ENCODE peak calls at places on chromosomes 6 and 20, in seven cellular contexts. One of them, this sample, is unnamed.

GRCh38 chr6:152299336-152299735 is 337.8 kb downstream of the SYNE1 start:
- DNase-seq in HepG2: no peak
- DNase-seq in SK-N-SH: no peak
- DNase-seq in T47D: no peak
- DNase-seq in GM12878: no peak
- DNase-seq in K562: no peak
- DNase-seq in H1: no peak
- DNase-seq in this sample: no peak

GRCh38 chr6:161198176-161198575 is 75.7 kb downstream of the AGPAT4 start:
- DNase-seq in T47D: peak
- DNase-seq in SK-N-SH: no peak
- DNase-seq in GM12878: no peak
- DNase-seq in HepG2: no peak
- DNase-seq in K562: no peak
- DNase-seq in H1: no peak
- DNase-seq in this sample: no peak

GRCh38 chr6:36376183-36376582 is 11.3 kb downstream of the ETV7 start:
- DNase-seq in H1: no peak
- DNase-seq in K562: no peak
- DNase-seq in T47D: no peak
- DNase-seq in SK-N-SH: no peak
- DNase-seq in GM12878: no peak
- DNase-seq in HepG2: no peak
- DNase-seq in this sample: no peak

GRCh38 chr20:51860015-51860882 is 57.9 kb upstream of the SALL4 start:
- DNase-seq in GM12878: no peak
- DNase-seq in HepG2: no peak
- DNase-seq in T47D: no peak
- DNase-seq in K562: no peak
- DNase-seq in SK-N-SH: no peak
- DNase-seq in H1: no peak
- DNase-seq in this sample: no peak

GRCh38 chr6:48615041-48615440 is 504.0 kb upstream of the PTCHD4 start:
- DNase-seq in SK-N-SH: no peak
- DNase-seq in K562: no peak
- DNase-seq in HepG2: no peak
- DNase-seq in H1: no peak
- DNase-seq in GM12878: no peak
- DNase-seq in T47D: no peak
- DNase-seq in this sample: no peak

GRCh38 chr20:61508301-61508700 is 256.2 kb downstream of the CDH4 start:
- DNase-seq in K562: no peak
- DNase-seq in H1: no peak
- DNase-seq in SK-N-SH: no peak
- DNase-seq in HepG2: no peak
- DNase-seq in GM12878: no peak
- DNase-seq in T47D: no peak
- DNase-seq in this sample: no peak

GRCh38 chr6:16731503-16732018 is 29.7 kb downstream of the ATXN1 start:
- DNase-seq in K562: no peak
- DNase-seq in GM12878: peak
- DNase-seq in H1: no peak
- DNase-seq in T47D: no peak
- DNase-seq in HepG2: no peak
- DNase-seq in SK-N-SH: no peak
- DNase-seq in this sample: no peak

GRCh38 chr6:167855825-167856425 is 29.2 kb downstream of the AFDN start:
- DNase-seq in HepG2: peak
- DNase-seq in SK-N-SH: no peak
- DNase-seq in GM12878: no peak
- DNase-seq in K562: peak
- DNase-seq in T47D: no peak
- DNase-seq in H1: no peak
- DNase-seq in this sample: peak

GRCh38 chr6:11848252-11848651 is 69.6 kb upstream of the ADTRP start:
- DNase-seq in GM12878: no peak
- DNase-seq in K562: no peak
- DNase-seq in HepG2: no peak
- DNase-seq in T47D: no peak
- DNase-seq in SK-N-SH: no peak
- DNase-seq in H1: no peak
- DNase-seq in this sample: no peak

GRCh38 chr6:82705579-82705978 is 342.0 kb downstream of the TPBG start:
- DNase-seq in HepG2: no peak
- DNase-seq in GM12878: no peak
- DNase-seq in SK-N-SH: no peak
- DNase-seq in T47D: no peak
- DNase-seq in H1: no peak
- DNase-seq in K562: no peak
- DNase-seq in this sample: no peak

GRCh38 chr6:44265843-44266233 is 487 bp upstream of the NFKBIE start:
- DNase-seq in GM12878: no peak
- DNase-seq in T47D: no peak
- DNase-seq in SK-N-SH: no peak
- DNase-seq in K562: no peak
- DNase-seq in HepG2: no peak
- DNase-seq in H1: no peak
- DNase-seq in this sample: no peak

GRCh38 chr6:143772662-143773061 is 70.5 kb upstream of the LTV1 start:
- DNase-seq in GM12878: no peak
- DNase-seq in K562: no peak
- DNase-seq in H1: no peak
- DNase-seq in T47D: no peak
- DNase-seq in HepG2: no peak
- DNase-seq in SK-N-SH: no peak
- DNase-seq in this sample: no peak

GRCh38 chr6:143772110-143772509 is 71.0 kb upstream of the LTV1 start:
- DNase-seq in SK-N-SH: no peak
- DNase-seq in T47D: no peak
- DNase-seq in GM12878: no peak
- DNase-seq in HepG2: no peak
- DNase-seq in H1: no peak
- DNase-seq in K562: no peak
- DNase-seq in this sample: no peak

GRCh38 chr6:143774347-143774746 is 68.8 kb upstream of the LTV1 start:
- DNase-seq in GM12878: no peak
- DNase-seq in T47D: peak
- DNase-seq in K562: no peak
- DNase-seq in SK-N-SH: no peak
- DNase-seq in HepG2: no peak
- DNase-seq in H1: no peak
- DNase-seq in this sample: no peak

GRCh38 chr6:143773503-143773902 is 69.6 kb upstream of the LTV1 start:
- DNase-seq in SK-N-SH: no peak
- DNase-seq in T47D: no peak
- DNase-seq in K562: no peak
- DNase-seq in H1: no peak
- DNase-seq in GM12878: no peak
- DNase-seq in HepG2: no peak
- DNase-seq in this sample: no peak

GRCh38 chr6:143775326-143775725 is 67.8 kb upstream of the LTV1 start:
- DNase-seq in T47D: no peak
- DNase-seq in GM12878: no peak
- DNase-seq in H1: no peak
- DNase-seq in SK-N-SH: no peak
- DNase-seq in K562: no peak
- DNase-seq in HepG2: no peak
- DNase-seq in this sample: no peak
- TF ChIP-seq JUND in T47D: no peak
- TF ChIP-seq JUND in GM12878: no peak
- TF ChIP-seq JUND in H1: no peak
- TF ChIP-seq JUND in SK-N-SH: no peak
- TF ChIP-seq JUND in K562: no peak
- TF ChIP-seq JUND in HepG2: no peak
- TF ChIP-seq JUND in this sample: no peak

GRCh38 chr20:1982666-1983065 is 11.2 kb downstream of the PDYN start:
- DNase-seq in K562: no peak
- DNase-seq in H1: no peak
- DNase-seq in SK-N-SH: no peak
- DNase-seq in GM12878: no peak
- DNase-seq in HepG2: no peak
- DNase-seq in T47D: no peak
- DNase-seq in this sample: no peak

GRCh38 chr20:1983311-1983710 is 10.5 kb downstream of the PDYN start:
- DNase-seq in HepG2: no peak
- DNase-seq in GM12878: no peak
- DNase-seq in K562: no peak
- DNase-seq in T47D: no peak
- DNase-seq in H1: no peak
- DNase-seq in SK-N-SH: no peak
- DNase-seq in this sample: no peak

GRCh38 chr20:1992359-1992758 is 1.5 kb downstream of the PDYN start:
- DNase-seq in H1: no peak
- DNase-seq in GM12878: no peak
- DNase-seq in K562: no peak
- DNase-seq in T47D: no peak
- DNase-seq in HepG2: no peak
- DNase-seq in SK-N-SH: no peak
- DNase-seq in this sample: no peak

GRCh38 chr20:1987826-1988225 is 6.0 kb downstream of the PDYN start:
- DNase-seq in SK-N-SH: no peak
- DNase-seq in H1: no peak
- DNase-seq in T47D: no peak
- DNase-seq in K562: no peak
- DNase-seq in GM12878: no peak
- DNase-seq in HepG2: no peak
- DNase-seq in this sample: no peak
- TF ChIP-seq JUND in SK-N-SH: no peak
- TF ChIP-seq JUND in H1: no peak
- TF ChIP-seq JUND in T47D: no peak
- TF ChIP-seq JUND in K562: no peak
- TF ChIP-seq JUND in GM12878: no peak
- TF ChIP-seq JUND in HepG2: no peak
- TF ChIP-seq JUND in this sample: no peak

DNA sequence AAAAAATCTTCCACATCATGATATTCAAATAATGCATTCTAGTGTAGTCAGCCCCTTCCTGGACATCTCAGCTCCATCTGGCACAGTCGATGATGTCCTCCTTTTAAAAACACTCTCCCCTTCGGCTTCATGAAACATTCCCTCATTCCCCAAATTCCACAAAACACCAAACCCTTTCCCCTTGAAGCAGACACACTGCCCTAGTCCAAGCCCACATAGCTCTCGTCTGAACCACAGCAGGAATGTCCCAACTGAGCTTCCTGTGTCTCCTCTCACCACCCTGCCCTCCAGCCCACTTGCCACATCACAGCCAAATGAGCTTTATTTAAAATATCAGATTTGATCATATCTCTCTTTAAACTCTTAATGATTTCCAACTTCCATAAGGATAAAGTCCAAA is 106.4 kb upstream of the CARMIL1 start:
- DNase-seq in GM12878: no peak
- DNase-seq in T47D: no peak
- DNase-seq in HepG2: no peak
- DNase-seq in H1: peak
- DNase-seq in SK-N-SH: no peak
- DNase-seq in K562: no peak
- DNase-seq in this sample: no peak
- TF ChIP-seq JUND in GM12878: no peak
- TF ChIP-seq JUND in T47D: no peak
- TF ChIP-seq JUND in HepG2: no peak
- TF ChIP-seq JUND in H1: no peak
- TF ChIP-seq JUND in SK-N-SH: peak
- TF ChIP-seq JUND in K562: no peak
- TF ChIP-seq JUND in this sample: no peak

DNA sequence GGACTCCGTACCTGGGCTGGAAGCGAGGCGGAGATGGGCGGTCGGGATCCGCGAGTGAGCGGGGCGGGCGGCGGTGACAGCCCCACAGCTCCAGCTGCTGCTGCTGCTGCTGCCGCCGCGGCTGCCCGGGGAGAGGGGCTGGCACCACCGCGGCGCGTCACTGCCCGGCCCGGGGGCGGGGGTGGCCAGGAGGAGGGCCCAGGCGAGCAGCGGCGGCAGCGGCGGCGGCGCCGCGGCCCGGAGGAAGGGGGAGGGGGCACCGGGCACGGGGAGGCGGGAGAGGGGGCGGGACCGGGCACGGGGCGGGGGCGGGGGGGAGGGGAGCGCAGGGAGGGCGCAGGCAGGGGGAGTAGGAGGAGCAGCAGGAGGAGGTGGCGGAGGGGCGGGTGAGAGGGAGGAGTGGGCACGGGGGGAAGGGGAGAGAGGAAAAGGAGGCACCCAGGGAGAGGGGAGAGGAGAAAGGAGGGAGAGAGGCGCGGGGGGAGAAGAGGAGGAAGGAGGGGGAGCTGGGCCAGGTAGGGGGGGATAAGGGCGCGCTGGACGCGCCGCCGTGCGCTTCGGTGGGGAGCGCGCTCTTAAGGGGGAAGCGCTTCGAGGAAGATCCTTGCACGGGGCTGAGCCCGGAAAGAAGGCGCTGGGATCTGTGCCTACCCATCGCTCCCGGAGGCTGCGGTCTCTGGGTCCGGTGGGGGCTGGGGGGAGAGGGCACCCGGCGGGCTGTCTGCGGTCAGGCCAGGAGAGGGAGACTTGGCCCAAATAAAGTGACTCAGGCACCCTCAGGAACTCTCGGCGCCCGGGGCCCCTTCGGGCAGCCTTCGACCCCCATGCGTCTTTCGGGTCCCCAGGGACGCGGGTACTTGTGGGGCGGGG is 101.5 kb downstream of the NOL4L start:
- DNase-seq in HepG2: peak
- DNase-seq in GM12878: no peak
- DNase-seq in H1: no peak
- DNase-seq in T47D: peak
- DNase-seq in SK-N-SH: peak
- DNase-seq in K562: no peak
- DNase-seq in this sample: peak
- TF ChIP-seq JUND in HepG2: no peak
- TF ChIP-seq JUND in GM12878: no peak
- TF ChIP-seq JUND in H1: no peak
- TF ChIP-seq JUND in T47D: no peak
- TF ChIP-seq JUND in SK-N-SH: no peak
- TF ChIP-seq JUND in K562: no peak
- TF ChIP-seq JUND in this sample: no peak

GRCh38 chr20:1313236-1313964 is 15.5 kb downstream of the SDCBP2 start:
- DNase-seq in K562: peak
- DNase-seq in SK-N-SH: peak
- DNase-seq in GM12878: no peak
- DNase-seq in T47D: peak
- DNase-seq in H1: no peak
- DNase-seq in HepG2: peak
- DNase-seq in this sample: peak
- TF ChIP-seq JUND in K562: no peak
- TF ChIP-seq JUND in SK-N-SH: no peak
- TF ChIP-seq JUND in GM12878: no peak
- TF ChIP-seq JUND in T47D: no peak
- TF ChIP-seq JUND in H1: no peak
- TF ChIP-seq JUND in HepG2: no peak
- TF ChIP-seq JUND in this sample: no peak